ENCODE peak calls at places on chromosomes 12 and 14, in five cellular contexts. One of them, this sample, is unnamed.
A peak's percentile ranks its signal among the peaks of the same experiment; 100 is the strongest.

GRCh38 chr14:63598821-63599220 is 42.9 kb downstream of the WDR89 start:
- DNase-seq in cardiac muscle cell: no peak
- DNase-seq in suprapubic skin: no peak
- DNase-seq in CD8-positive, alpha-beta T cell: no peak
- DNase-seq in MM.1S: no peak
- DNase-seq in this sample: no peak

GRCh38 chr12:15837141-15837781 is 44.9 kb upstream of the STRAP start:
- DNase-seq in cardiac muscle cell: peak; percentile 85
- DNase-seq in suprapubic skin: no peak
- DNase-seq in CD8-positive, alpha-beta T cell: no peak
- DNase-seq in MM.1S: no peak
- DNase-seq in this sample: no peak

GRCh38 chr12:115828151-115828550 is 449.3 kb downstream of the MED13L start:
- DNase-seq in cardiac muscle cell: no peak
- DNase-seq in suprapubic skin: no peak
- DNase-seq in CD8-positive, alpha-beta T cell: no peak
- DNase-seq in MM.1S: no peak
- DNase-seq in this sample: no peak

GRCh38 chr14:93175492-93175891 is 9.2 kb downstream of the MOAP1 start:
- DNase-seq in cardiac muscle cell: no peak
- DNase-seq in suprapubic skin: no peak
- DNase-seq in CD8-positive, alpha-beta T cell: no peak
- DNase-seq in MM.1S: no peak
- DNase-seq in this sample: no peak

GRCh38 chr12:47790676-47791350 is 17.8 kb downstream of the SLC48A1 start:
- DNase-seq in cardiac muscle cell: no peak
- DNase-seq in suprapubic skin: no peak
- DNase-seq in CD8-positive, alpha-beta T cell: no peak
- DNase-seq in MM.1S: no peak
- DNase-seq in this sample: no peak

GRCh38 chr12:132411457-132411856 is 78.5 kb upstream of the FBRSL1 start:
- DNase-seq in cardiac muscle cell: no peak
- DNase-seq in suprapubic skin: no peak
- DNase-seq in CD8-positive, alpha-beta T cell: no peak
- DNase-seq in MM.1S: no peak
- DNase-seq in this sample: no peak

GRCh38 chr12:53299101-53299453 is 418 bp upstream of the MYG1 start:
- DNase-seq in cardiac muscle cell: peak; percentile 83
- DNase-seq in suprapubic skin: no peak
- DNase-seq in CD8-positive, alpha-beta T cell: no peak
- DNase-seq in MM.1S: no peak
- DNase-seq in this sample: peak; percentile 11

GRCh38 chr14:77303417-77304156 is 17.1 kb downstream of the POMT2 start:
- DNase-seq in cardiac muscle cell: peak; percentile 85
- DNase-seq in suprapubic skin: no peak
- DNase-seq in CD8-positive, alpha-beta T cell: no peak
- DNase-seq in MM.1S: no peak
- DNase-seq in this sample: no peak

GRCh38 chr12:109053382-109054123 is 1.2 kb downstream of the USP30 start:
- DNase-seq in cardiac muscle cell: peak; percentile 2
- DNase-seq in suprapubic skin: no peak
- DNase-seq in CD8-positive, alpha-beta T cell: peak; percentile 4
- DNase-seq in MM.1S: peak; percentile 77
- DNase-seq in this sample: peak; percentile 49

GRCh38 chr12:25986169-25986568 is 27.7 kb downstream of the RASSF8 start:
- DNase-seq in cardiac muscle cell: no peak
- DNase-seq in suprapubic skin: no peak
- DNase-seq in CD8-positive, alpha-beta T cell: no peak
- DNase-seq in MM.1S: no peak
- DNase-seq in this sample: no peak

GRCh38 chr12:113980537-113981337 is 14.6 kb upstream of the RBM19 start:
- DNase-seq in cardiac muscle cell: peak; percentile 85
- DNase-seq in suprapubic skin: no peak
- DNase-seq in CD8-positive, alpha-beta T cell: no peak
- DNase-seq in MM.1S: peak; percentile 27
- DNase-seq in this sample: no peak

GRCh38 chr14:89640141-89640540 is 223.1 kb upstream of the FOXN3 start:
- DNase-seq in cardiac muscle cell: peak; percentile 52
- DNase-seq in suprapubic skin: no peak
- DNase-seq in CD8-positive, alpha-beta T cell: no peak
- DNase-seq in MM.1S: no peak
- DNase-seq in this sample: no peak

GRCh38 chr12:123705935-123706334 is 6.2 kb upstream of the ATP6V0A2 start:
- DNase-seq in cardiac muscle cell: no peak
- DNase-seq in suprapubic skin: no peak
- DNase-seq in CD8-positive, alpha-beta T cell: no peak
- DNase-seq in MM.1S: no peak
- DNase-seq in this sample: no peak

GRCh38 chr12:20588057-20588456 is 107.1 kb upstream of the SLCO1C1 start:
- DNase-seq in cardiac muscle cell: no peak
- DNase-seq in suprapubic skin: no peak
- DNase-seq in CD8-positive, alpha-beta T cell: no peak
- DNase-seq in MM.1S: peak; percentile 15
- DNase-seq in this sample: no peak

GRCh38 chr14:94483729-94484275 is 7.8 kb upstream of the SERPINA9 start:
- DNase-seq in cardiac muscle cell: no peak
- DNase-seq in suprapubic skin: no peak
- DNase-seq in CD8-positive, alpha-beta T cell: no peak
- DNase-seq in MM.1S: no peak
- DNase-seq in this sample: no peak

GRCh38 chr14:93794756-93795155 is 6.5 kb upstream of the PRIMA1 start:
- DNase-seq in cardiac muscle cell: no peak
- DNase-seq in suprapubic skin: no peak
- DNase-seq in CD8-positive, alpha-beta T cell: no peak
- DNase-seq in MM.1S: no peak
- DNase-seq in this sample: no peak

GRCh38 chr14:60616326-60617044 is 32.8 kb downstream of the SIX1 start:
- DNase-seq in cardiac muscle cell: no peak
- DNase-seq in suprapubic skin: no peak
- DNase-seq in CD8-positive, alpha-beta T cell: no peak
- DNase-seq in MM.1S: no peak
- DNase-seq in this sample: no peak

GRCh38 chr12:82862069-82862841 is 175.5 kb downstream of the TMTC2 start:
- DNase-seq in cardiac muscle cell: peak; percentile 63
- DNase-seq in suprapubic skin: no peak
- DNase-seq in CD8-positive, alpha-beta T cell: no peak
- DNase-seq in MM.1S: no peak
- DNase-seq in this sample: no peak

GRCh38 chr12:46921048-46921753 is 95.4 kb upstream of the SLC38A4 start:
- DNase-seq in cardiac muscle cell: peak; percentile 37
- DNase-seq in suprapubic skin: no peak
- DNase-seq in CD8-positive, alpha-beta T cell: no peak
- DNase-seq in MM.1S: no peak
- DNase-seq in this sample: no peak

GRCh38 chr12:51620448-51620847 is 29.4 kb downstream of the SCN8A start:
- DNase-seq in cardiac muscle cell: peak; percentile 34
- DNase-seq in suprapubic skin: no peak
- DNase-seq in CD8-positive, alpha-beta T cell: no peak
- DNase-seq in MM.1S: no peak
- DNase-seq in this sample: no peak

GRCh38 chr12:78210894-78211302 is 380.2 kb downstream of the NAV3 start:
- DNase-seq in cardiac muscle cell: peak; percentile 84
- DNase-seq in suprapubic skin: no peak
- DNase-seq in CD8-positive, alpha-beta T cell: no peak
- DNase-seq in MM.1S: no peak
- DNase-seq in this sample: no peak

GRCh38 chr12:14417717-14418116 is 52.2 kb downstream of the ATF7IP start:
- DNase-seq in cardiac muscle cell: peak; percentile 93
- DNase-seq in suprapubic skin: no peak
- DNase-seq in CD8-positive, alpha-beta T cell: peak; percentile 45
- DNase-seq in MM.1S: peak; percentile 21
- DNase-seq in this sample: peak; percentile 26

GRCh38 chr14:23163830-23164229 is 19.6 kb downstream of the SLC7A8 start:
- DNase-seq in cardiac muscle cell: no peak
- DNase-seq in suprapubic skin: no peak
- DNase-seq in CD8-positive, alpha-beta T cell: no peak
- DNase-seq in MM.1S: no peak
- DNase-seq in this sample: no peak

GRCh38 chr12:124024263-124024678 is 51.3 kb downstream of the ZNF664 start:
- DNase-seq in cardiac muscle cell: no peak
- DNase-seq in suprapubic skin: no peak
- DNase-seq in CD8-positive, alpha-beta T cell: no peak
- DNase-seq in MM.1S: no peak
- DNase-seq in this sample: no peak

GRCh38 chr12:76446090-76446489 is 97.9 kb upstream of the BBS10 start:
- DNase-seq in cardiac muscle cell: no peak
- DNase-seq in suprapubic skin: no peak
- DNase-seq in CD8-positive, alpha-beta T cell: no peak
- DNase-seq in MM.1S: no peak
- DNase-seq in this sample: no peak

GRCh38 chr12:121989266-121989950 is 32.3 kb upstream of the BCL7A start:
- DNase-seq in cardiac muscle cell: no peak
- DNase-seq in suprapubic skin: no peak
- DNase-seq in CD8-positive, alpha-beta T cell: no peak
- DNase-seq in MM.1S: no peak
- DNase-seq in this sample: no peak

GRCh38 chr12:90858261-90858660 is 96.7 kb downstream of the CCER1 start:
- DNase-seq in cardiac muscle cell: peak; percentile 61
- DNase-seq in suprapubic skin: no peak
- DNase-seq in CD8-positive, alpha-beta T cell: no peak
- DNase-seq in MM.1S: no peak
- DNase-seq in this sample: no peak

DNA sequence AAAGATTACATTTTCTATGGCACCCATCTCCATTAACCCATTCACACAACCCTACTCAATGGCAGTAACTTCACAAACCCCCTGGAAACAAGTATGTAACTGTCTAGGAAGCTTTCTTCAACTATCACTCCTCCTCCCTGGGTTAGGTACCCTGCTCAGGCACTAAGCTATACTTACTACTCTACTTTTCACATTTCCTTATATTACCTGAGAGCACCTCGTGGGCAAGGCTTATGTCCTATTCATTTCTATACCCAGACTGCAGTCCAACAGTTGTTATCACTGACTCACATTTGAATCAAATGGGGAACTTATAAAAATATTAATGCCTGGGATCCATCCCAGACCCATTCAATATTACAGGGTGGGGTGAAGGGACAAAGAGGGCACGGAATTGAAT is 4.6 kb downstream of the PAWR start:
- DNase-seq in cardiac muscle cell: no peak
- DNase-seq in suprapubic skin: no peak
- DNase-seq in CD8-positive, alpha-beta T cell: no peak
- DNase-seq in MM.1S: no peak
- DNase-seq in this sample: no peak
- H3K4me3 ChIP-seq in cardiac muscle cell: peak overlapping the region; percentile 94
- H3K4me3 ChIP-seq in suprapubic skin: peak overlapping the region; percentile 85
- H3K4me3 ChIP-seq in CD8-positive, alpha-beta T cell: no peak overlapping the region
- H3K4me3 ChIP-seq in MM.1S: no peak overlapping the region
- H3K4me3 ChIP-seq in this sample: no peak overlapping the region

DNA sequence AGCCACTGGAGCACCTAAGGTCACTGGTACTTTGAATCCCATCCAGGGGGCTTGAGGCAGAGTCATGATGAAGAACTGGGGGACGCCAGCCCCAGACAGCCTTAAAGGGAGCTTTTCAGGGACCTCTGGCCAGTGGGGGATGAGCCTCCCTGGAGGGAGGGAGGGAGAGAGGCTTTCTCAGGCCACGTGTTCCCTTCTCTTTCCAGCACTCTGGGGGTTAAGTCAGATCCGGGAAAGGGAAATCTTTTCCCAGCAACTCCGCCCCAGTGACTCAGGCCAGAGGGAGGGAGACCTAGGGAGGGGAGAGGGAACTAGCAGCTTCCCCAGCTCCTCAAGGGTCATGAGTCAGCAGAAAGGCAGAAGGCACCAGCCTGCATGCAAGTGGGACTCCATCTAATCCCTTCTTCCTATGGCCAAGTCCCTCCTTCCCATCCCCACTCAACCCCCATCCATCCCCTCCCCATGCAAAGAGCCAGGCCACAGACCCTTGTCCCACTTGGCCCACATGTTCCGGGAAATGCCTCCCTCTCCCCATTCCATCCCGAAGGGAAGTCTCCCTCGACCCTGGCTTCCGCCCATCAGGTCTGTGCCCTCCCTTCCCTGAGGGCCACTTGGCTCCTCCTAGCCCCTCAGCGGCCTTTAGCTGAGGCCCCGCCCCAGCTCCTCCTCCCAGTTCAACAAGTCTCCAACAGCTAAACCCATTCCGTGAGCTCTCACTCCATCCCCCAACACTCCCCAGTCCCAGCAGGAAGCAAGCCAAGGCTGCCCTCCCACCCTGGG is 5.6 kb downstream of the TNFRSF1A start:
- DNase-seq in cardiac muscle cell: peak; percentile 100
- DNase-seq in suprapubic skin: peak; percentile 95
- DNase-seq in CD8-positive, alpha-beta T cell: peak; percentile 27
- DNase-seq in MM.1S: peak; percentile 64
- DNase-seq in this sample: no peak
- H3K4me1 ChIP-seq in cardiac muscle cell: peaks cover 41% of the 10 kb centered on the region
- H3K4me1 ChIP-seq in suprapubic skin: peaks cover 80% of the 10 kb centered on the region
- H3K4me1 ChIP-seq in CD8-positive, alpha-beta T cell: peaks cover 76% of the 10 kb centered on the region
- H3K4me1 ChIP-seq in MM.1S: peaks cover 36% of the 10 kb centered on the region
- H3K4me1 ChIP-seq in this sample: peaks cover 67% of the 10 kb centered on the region

DNA sequence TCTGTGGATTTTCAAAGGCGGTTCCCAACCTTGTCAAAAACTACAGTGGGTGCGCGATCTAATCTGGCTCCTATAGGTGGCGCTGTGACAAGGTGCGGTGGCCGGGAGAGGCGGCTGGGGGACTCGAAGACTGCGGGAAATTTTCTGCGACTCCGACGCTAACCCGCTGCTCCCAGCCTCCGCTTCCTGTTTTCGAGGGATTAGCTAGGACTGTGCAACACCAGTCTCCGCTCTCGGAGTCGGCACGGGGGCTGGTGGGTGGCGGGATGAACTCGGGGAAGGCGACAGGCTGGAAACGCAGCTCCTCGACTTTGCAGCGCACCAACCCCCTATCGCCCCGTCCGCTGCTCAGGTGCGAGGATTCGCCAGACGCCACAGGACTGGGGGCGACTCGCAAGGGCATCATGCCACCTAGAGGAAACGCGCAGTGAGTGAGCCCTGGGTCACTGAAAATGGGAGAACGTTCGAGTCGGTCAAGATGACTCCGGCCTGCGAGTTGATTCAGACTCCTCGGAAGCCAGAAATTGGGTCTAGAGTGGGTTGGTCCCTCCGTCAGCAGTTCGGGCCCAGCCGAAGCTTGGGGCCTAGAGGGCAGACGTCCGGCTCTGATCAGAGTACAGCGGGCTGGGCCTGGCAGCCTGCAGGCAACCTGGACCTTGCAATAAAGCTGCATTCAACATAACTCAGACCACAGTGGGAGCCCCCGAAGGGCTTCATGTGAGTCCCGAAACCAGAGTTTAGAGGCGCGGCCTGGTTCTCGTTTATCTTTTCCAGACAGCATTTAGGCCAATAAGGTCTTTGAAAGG is 5.5 kb upstream of the PAX9 start:
- DNase-seq in cardiac muscle cell: no peak
- DNase-seq in suprapubic skin: no peak
- DNase-seq in CD8-positive, alpha-beta T cell: no peak
- DNase-seq in MM.1S: no peak
- DNase-seq in this sample: no peak
- H3K4me3 ChIP-seq in cardiac muscle cell: peak overlapping the region; percentile 7
- H3K4me3 ChIP-seq in suprapubic skin: peak overlapping the region; percentile 32
- H3K4me3 ChIP-seq in CD8-positive, alpha-beta T cell: no peak overlapping the region
- H3K4me3 ChIP-seq in MM.1S: no peak overlapping the region
- H3K4me3 ChIP-seq in this sample: no peak overlapping the region

DNA sequence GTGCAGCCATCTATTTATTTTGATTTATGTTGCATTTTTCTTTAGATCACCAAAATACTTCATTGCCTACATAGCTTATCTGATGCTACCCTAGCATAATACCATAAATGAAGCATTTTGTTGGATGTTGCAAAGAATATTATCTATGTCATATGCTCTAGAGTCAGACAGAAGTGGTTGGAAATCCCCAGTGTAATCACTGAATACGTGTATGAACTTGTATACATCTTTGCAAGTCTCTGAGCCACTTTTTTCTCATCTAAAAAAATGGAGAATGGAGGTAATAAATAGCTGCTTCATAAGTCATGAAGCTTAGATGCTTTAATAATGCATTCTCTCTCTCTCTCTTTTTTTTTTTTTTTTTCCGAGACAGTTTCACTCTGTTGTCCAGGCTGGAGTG is 18.5 kb downstream of the EVL start:
- DNase-seq in cardiac muscle cell: no peak
- DNase-seq in suprapubic skin: no peak
- DNase-seq in CD8-positive, alpha-beta T cell: no peak
- DNase-seq in MM.1S: no peak
- DNase-seq in this sample: peak; percentile 67
- H3K4me1 ChIP-seq in cardiac muscle cell: peaks cover 4% of the 10 kb centered on the region
- H3K4me1 ChIP-seq in suprapubic skin: peaks cover 11% of the 10 kb centered on the region
- H3K4me1 ChIP-seq in CD8-positive, alpha-beta T cell: peaks cover 95% of the 10 kb centered on the region
- H3K4me1 ChIP-seq in MM.1S: no peaks in the 10 kb centered on the region
- H3K4me1 ChIP-seq in this sample: peaks cover 87% of the 10 kb centered on the region

This sample was measured in naive thymus-derived CD4-positive, alpha-beta T cell.